ENCODE peak calls at places on chromosomes 7 and 10, in seven cellular contexts. T, E, Z, J, P, W and L are unnamed samples. For H3K9me3, the result is how much of the 10 kb centered on the place peaks cover.

GRCh38 chr7:110397927-110398660 is 692.8 kb upstream of the LRRN3 start:
- DNase-seq in W (no peak), E (no peak), P (no peak), J (no peak), Z (no peak), T (no peak), L (no peak)

GRCh38 chr10:117216611-117217195 is 19.4 kb downstream of the KCNK18 start:
- DNase-seq in T (peak), E (peak), P (peak), Z (no peak), W (peak), J (peak), L (peak)

GRCh38 chr7:148670374-148670773 is 28.3 kb upstream of the CUL1 start:
- DNase-seq in T (no peak), P (no peak), E (no peak), Z (no peak), J (no peak), W (no peak), L (no peak)

GRCh38 chr7:26686448-26686981 is 177.9 kb downstream of the SKAP2 start:
- DNase-seq in T (peak), Z (no peak), E (no peak), W (no peak), P (peak), J (peak), L (no peak)

GRCh38 chr7:23546897-23547572 is 15.3 kb upstream of the TRA2A start:
- DNase-seq in W (peak), J (peak), T (peak), Z (no peak), P (peak), E (peak), L (peak)

GRCh38 chr10:13555884-13556529 is 27.2 kb upstream of the BEND7 start:
- DNase-seq in Z (no peak), J (no peak), T (no peak), E (peak), P (no peak), W (no peak), L (no peak)

GRCh38 chr10:132654121-132654571 is 116.6 kb downstream of the INPP5A start:
- DNase-seq in W (no peak), Z (no peak), T (no peak), J (no peak), P (peak), E (no peak), L (no peak)

GRCh38 chr7:28958235-28958945 is at the start of gene TRIL:
- DNase-seq in W (peak), T (peak), Z (no peak), P (peak), E (peak), J (peak), L (no peak)

GRCh38 chr7:109844362-109844761 is 1246.6 kb upstream of the LRRN3 start:
- DNase-seq in J (no peak), W (no peak), Z (no peak), T (no peak), E (no peak), P (no peak), L (no peak)

GRCh38 chr7:5702876-5703571 is 78.4 kb downstream of the RNF216 start:
- DNase-seq in Z (no peak), E (peak), W (peak), P (no peak), J (no peak), T (peak), L (no peak)

GRCh38 chr10:23449677-23450220 is 10.9 kb downstream of the OTUD1 start:
- DNase-seq in Z (no peak), W (no peak), T (no peak), J (no peak), E (no peak), P (no peak), L (no peak)

GRCh38 chr7:12069757-12070156 is 141.3 kb upstream of the TMEM106B start:
- DNase-seq in E (no peak), T (no peak), P (no peak), J (no peak), W (no peak), Z (no peak), L (no peak)

GRCh38 chr10:118818621-118819221 is 64.0 kb upstream of the CACUL1 start:
- DNase-seq in T (no peak), Z (no peak), W (peak), P (peak), E (no peak), J (no peak), L (no peak)

GRCh38 chr10:74859546-74859945 is 33.1 kb downstream of the KAT6B start:
- DNase-seq in J (no peak), P (no peak), W (no peak), Z (no peak), T (no peak), E (no peak), L (no peak)

GRCh38 chr10:75683158-75683557 is 251.7 kb downstream of the LRMDA start:
- DNase-seq in Z (no peak), P (no peak), W (no peak), E (no peak), T (no peak), J (no peak), L (no peak)

GRCh38 chr7:37065779-37066271 is 341.5 kb upstream of the AOAH start:
- DNase-seq in Z (no peak), J (no peak), W (no peak), T (peak), E (no peak), P (no peak), L (no peak)

GRCh38 chr10:20922461-20922860 is 25.4 kb upstream of the NEBL start:
- DNase-seq in T (no peak), W (no peak), E (no peak), J (no peak), Z (no peak), P (no peak), L (no peak)

GRCh38 chr10:76051007-76051936 is 619.8 kb downstream of the LRMDA start:
- DNase-seq in T (no peak), P (no peak), J (no peak), W (no peak), E (no peak), Z (no peak), L (no peak)

GRCh38 chr10:24730811-24731210 is 7.1 kb upstream of the ARHGAP21 start:
- DNase-seq in T (no peak), P (no peak), J (no peak), Z (no peak), W (no peak), E (no peak), L (no peak)

GRCh38 chr10:75236178-75236825 is 545 bp upstream of the COMTD1 start:
- DNase-seq in P (no peak), J (no peak), W (no peak), E (no peak), T (no peak), Z (no peak), L (no peak)

GRCh38 chr7:150912427-150912826 is 60.1 kb downstream of the AOC1 start:
- DNase-seq in Z (no peak), W (no peak), J (no peak), T (no peak), E (no peak), P (no peak), L (no peak)

GRCh38 chr10:132232553-132232949 is 45.8 kb downstream of the DPYSL4 start:
- DNase-seq in J (no peak), E (no peak), Z (no peak), W (peak), T (no peak), P (no peak), L (no peak)

GRCh38 chr10:72277340-72277995 is 3.7 kb downstream of the DDIT4 start:
- DNase-seq in E (peak), T (no peak), P (no peak), W (no peak), J (peak), Z (no peak), L (no peak)

GRCh38 chr7:129970816-129971215 is 18.1 kb upstream of the UBE2H start:
- DNase-seq in W (no peak), P (no peak), T (no peak), Z (no peak), J (no peak), E (no peak), L (no peak)

GRCh38 chr10:127612-128432 is 7.4 kb upstream of the ZMYND11 start:
- DNase-seq in W (no peak), P (no peak), T (no peak), J (no peak), Z (no peak), E (no peak), L (no peak)

GRCh38 chr10:18880530-18880929 is 168.1 kb upstream of the MALRD1 start:
- DNase-seq in J (no peak), Z (no peak), W (no peak), T (no peak), P (no peak), E (no peak), L (no peak)

GRCh38 chr10:75662715-75663114 is 231.3 kb downstream of the LRMDA start:
- DNase-seq in J (peak), W (peak), T (peak), E (no peak), Z (no peak), P (no peak), L (no peak)

GRCh38 chr10:48634198-48634983 is 29.5 kb upstream of the ARHGAP22 start:
- DNase-seq in W (peak), P (peak), J (no peak), T (peak), E (no peak), Z (peak), L (no peak)

GRCh38 chr10:30199376-30200018 is 140.1 kb upstream of the JCAD start:
- DNase-seq in W (no peak), E (no peak), T (no peak), Z (no peak), P (no peak), J (no peak), L (no peak)

GRCh38 chr10:23088609-23089008 is 6.8 kb upstream of the MSRB2 start:
- DNase-seq in P (no peak), E (no peak), Z (no peak), T (no peak), W (no peak), J (no peak), L (no peak)

GRCh38 chr10:68154211-68154497 is 44.9 kb downstream of the MYPN start:
- DNase-seq in T (peak), P (no peak), J (peak), W (peak), E (peak), Z (no peak), L (no peak)

GRCh38 chr7:155409980-155410379 is 47.9 kb upstream of the EN2 start:
- DNase-seq in J (no peak), Z (no peak), W (no peak), P (no peak), E (no peak), T (no peak), L (no peak)
- H3K9me3 ChIP-seq in J (under half), Z (under half), W (under half), P (under half), E (under half), T (under half), L (under half)

DNA sequence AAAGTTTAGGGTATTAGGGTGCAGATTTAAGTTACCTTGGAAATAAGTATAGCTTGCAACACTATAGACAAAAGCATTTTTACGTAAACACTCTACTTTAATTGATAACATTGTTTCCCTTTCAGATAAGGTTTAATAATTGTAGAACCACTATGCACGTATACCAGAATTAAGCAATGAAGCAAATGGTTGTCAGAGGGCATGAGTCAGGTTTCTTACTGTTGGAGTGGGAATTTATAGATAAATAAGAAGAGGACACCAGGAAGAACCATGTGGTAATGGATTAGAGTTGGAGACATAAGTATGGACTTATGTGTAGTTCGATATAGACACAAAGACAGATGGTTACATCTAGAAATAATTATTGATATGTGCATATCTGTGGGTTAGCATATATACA is 355.6 kb downstream of the ETV1 start:
- DNase-seq in P (no peak), T (peak), W (no peak), J (no peak), Z (no peak), E (no peak), L (no peak)
- H3K9me3 ChIP-seq in P (under half), T (under half), W (under half), J (under half), Z (under half), E (under half), L (under half)

GRCh38 chr7:157863176-157863575 is 526.4 kb downstream of the DNAJB6 start:
- DNase-seq in W (no peak), T (no peak), Z (no peak), E (no peak), J (no peak), P (peak), L (no peak)

GRCh38 chr7:157862731-157863130 is 525.9 kb downstream of the DNAJB6 start:
- DNase-seq in P (peak), W (no peak), Z (no peak), T (no peak), E (no peak), J (no peak), L (no peak)

GRCh38 chr7:157859915-157860314 is 523.1 kb downstream of the DNAJB6 start:
- DNase-seq in E (no peak), P (peak), T (no peak), J (no peak), Z (no peak), W (no peak), L (no peak)

GRCh38 chr7:157861031-157861491 is 524.3 kb downstream of the DNAJB6 start:
- DNase-seq in J (no peak), Z (no peak), E (no peak), W (no peak), P (peak), T (no peak), L (no peak)

DNA sequence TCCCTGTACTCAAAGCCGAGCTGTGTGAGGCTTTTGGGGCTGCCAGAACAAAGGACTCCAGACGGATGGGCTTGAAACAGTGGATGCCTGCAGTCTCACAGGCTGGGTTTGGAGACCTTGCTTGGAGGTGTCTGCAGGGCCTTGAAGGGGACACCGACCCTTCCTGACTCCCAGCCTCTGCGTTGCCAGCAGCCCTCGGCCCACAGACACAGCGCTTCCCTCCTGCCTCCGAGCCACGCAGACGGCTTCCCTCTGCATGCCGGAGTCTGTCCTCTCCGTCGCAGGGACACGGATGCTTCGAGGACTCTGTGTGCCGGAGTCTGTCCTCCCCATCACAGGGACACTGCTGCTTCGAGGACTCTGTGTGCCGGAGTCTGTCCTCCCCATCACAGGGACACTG is 524.7 kb downstream of the DNAJB6 start:
- DNase-seq in W (no peak), J (no peak), Z (no peak), T (no peak), P (peak), E (no peak), L (no peak)
- H3K9me3 ChIP-seq in W (under half), J (under half), Z (under half), T (under half), P (under half), E (under half), L (under half)

DNA sequence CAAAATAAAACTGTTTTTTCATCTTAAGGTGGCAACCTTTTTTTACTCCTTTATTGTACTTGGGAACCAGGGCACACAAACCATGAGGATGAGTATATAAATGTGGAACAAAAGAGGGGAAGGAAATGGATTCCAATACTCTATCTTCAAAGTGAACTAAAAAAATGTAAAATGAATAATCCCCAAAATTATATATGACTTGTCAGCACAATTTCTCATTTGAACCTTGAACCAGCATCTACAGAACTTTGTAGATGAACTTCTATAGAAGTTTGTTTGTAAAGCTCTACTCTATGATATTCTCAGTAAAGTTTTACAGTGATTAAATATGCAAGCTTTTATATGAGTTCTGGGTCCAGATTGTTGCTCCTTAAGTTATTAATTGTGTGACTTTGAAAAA is 218.2 kb upstream of the ETV1 start:
- DNase-seq in W (no peak), Z (no peak), J (no peak), E (no peak), P (no peak), T (no peak), L (no peak)
- H3K9me3 ChIP-seq in W (under half), Z (under half), J (under half), E (under half), P (under half), T (under half), L (under half)

GRCh38 chr7:92006046-92006445 is 65.4 kb downstream of the AKAP9 start:
- DNase-seq in P (no peak), T (no peak), Z (no peak), J (no peak), E (no peak), W (no peak), L (no peak)
- H3K9me3 ChIP-seq in P (under half), T (under half), Z (under half), J (under half), E (under half), W (under half), L (under half)

DNA sequence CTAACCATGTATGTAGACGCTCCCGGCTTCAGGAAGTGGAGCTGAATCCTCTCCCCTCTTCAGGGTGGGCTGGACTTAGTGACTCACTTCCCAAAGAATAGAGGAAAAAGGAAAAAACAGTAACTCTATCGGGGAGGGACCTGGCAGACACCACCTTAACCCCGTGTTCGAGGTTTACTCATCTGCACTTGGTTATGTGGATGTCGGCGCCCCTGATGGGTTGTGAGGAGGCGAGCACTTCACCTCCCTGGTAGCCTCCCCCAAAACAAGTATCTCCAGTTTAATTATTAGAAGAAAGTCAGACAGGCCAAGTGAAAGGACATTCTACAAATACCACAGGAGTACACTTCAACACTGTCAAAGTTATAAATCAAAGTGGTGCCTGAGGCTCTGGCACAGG is 559.7 kb downstream of the TCERG1L start:
- DNase-seq in J (no peak), P (peak), W (no peak), E (no peak), T (no peak), Z (no peak), L (no peak)
- H3K9me3 ChIP-seq in J (under half), P (under half), W (under half), E (under half), T (under half), Z (under half), L (under half)

DNA sequence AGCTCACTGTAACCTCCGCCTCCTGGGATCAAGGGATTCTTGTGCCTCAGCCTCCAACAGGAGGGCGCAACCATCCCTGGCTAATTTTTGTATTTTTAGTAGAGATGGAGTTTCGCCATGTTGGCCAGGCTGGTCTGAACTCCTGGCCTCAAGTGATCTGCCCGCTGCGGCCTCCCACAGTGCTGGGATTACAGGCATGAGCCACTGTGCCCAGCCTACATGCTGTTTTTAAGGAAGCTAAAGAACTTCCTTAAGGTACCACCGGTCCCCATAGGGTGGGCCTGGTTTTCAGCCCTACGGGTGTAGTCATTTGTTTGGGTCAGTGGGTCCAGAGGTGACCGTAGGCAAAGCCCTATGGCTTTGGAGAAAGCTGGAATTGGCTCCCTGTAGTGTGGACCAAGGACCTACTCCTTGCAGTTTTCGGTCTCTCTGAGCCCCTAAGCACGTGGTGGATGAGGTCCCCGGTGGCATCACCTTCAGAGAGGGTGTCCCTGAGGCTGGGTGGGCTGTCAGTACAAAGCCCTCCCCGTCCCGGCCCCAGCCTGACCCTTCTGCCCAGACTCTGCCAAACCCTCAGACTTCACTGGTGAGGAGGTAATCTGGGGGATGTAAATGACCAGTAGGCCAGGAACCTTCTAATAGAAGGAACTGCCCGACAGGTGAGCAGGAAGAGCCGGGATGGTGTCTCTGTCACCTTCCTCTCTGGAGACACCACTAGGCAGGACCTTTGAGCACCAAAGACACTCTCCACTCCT is 30.5 kb downstream of the ANXA11 start:
- DNase-seq in P (peak), E (no peak), Z (no peak), W (no peak), J (no peak), T (no peak), L (no peak)
- H3K9me3 ChIP-seq in P (under half), E (under half), Z (under half), W (under half), J (under half), T (under half), L (under half)

GRCh38 chr7:138169441-138169851 is 93.2 kb downstream of the AKR1D1 start:
- DNase-seq in J (no peak), E (no peak), W (no peak), Z (no peak), P (no peak), T (peak), L (no peak)
- H3K9me3 ChIP-seq in J (under half), E (under half), W (under half), Z (under half), P (under half), T (under half), L (under half)